ENCODE peak calls at places on chromosome 20, in ten cellular contexts. One of them, this sample, is unnamed.

GRCh38 chr20:44402391-44403193 is 47.1 kb downstream of the HNF4A start:
- DNase-seq in fibroblast of lung: no peak
- DNase-seq in thyroid gland: no peak
- DNase-seq in A673: no peak
- DNase-seq in dorsolateral prefrontal cortex: no peak
- DNase-seq in IMR-90: no peak
- DNase-seq in heart left ventricle: no peak
- DNase-seq in adrenal gland: no peak
- DNase-seq in ascending aorta: no peak
- DNase-seq in transverse colon: peak; percentile 40
- DNase-seq in this sample: no peak

GRCh38 chr20:45011108-45011526 is 44.8 kb downstream of the STK4 start:
- DNase-seq in fibroblast of lung: peak; percentile 79
- DNase-seq in thyroid gland: peak; percentile 38
- DNase-seq in A673: peak; percentile 74
- DNase-seq in dorsolateral prefrontal cortex: no peak
- DNase-seq in IMR-90: peak; percentile 80
- DNase-seq in heart left ventricle: no peak
- DNase-seq in adrenal gland: peak; percentile 76
- DNase-seq in ascending aorta: peak; percentile 71
- DNase-seq in transverse colon: peak; percentile 65
- DNase-seq in this sample: no peak

GRCh38 chr20:9945406-9945805 is 89.4 kb upstream of the ANKEF1 start:
- DNase-seq in fibroblast of lung: peak; percentile 19
- DNase-seq in thyroid gland: no peak
- DNase-seq in A673: peak; percentile 39
- DNase-seq in dorsolateral prefrontal cortex: no peak
- DNase-seq in IMR-90: peak; percentile 2
- DNase-seq in heart left ventricle: no peak
- DNase-seq in adrenal gland: no peak
- DNase-seq in ascending aorta: no peak
- DNase-seq in transverse colon: no peak
- DNase-seq in this sample: no peak

GRCh38 chr20:5002077-5002413 is 735 bp upstream of the SLC23A2 start:
- DNase-seq in fibroblast of lung: no peak
- DNase-seq in thyroid gland: peak; percentile 26
- DNase-seq in A673: no peak
- DNase-seq in dorsolateral prefrontal cortex: no peak
- DNase-seq in IMR-90: no peak
- DNase-seq in heart left ventricle: peak; percentile 33
- DNase-seq in adrenal gland: no peak
- DNase-seq in ascending aorta: no peak
- DNase-seq in transverse colon: no peak
- DNase-seq in this sample: no peak

GRCh38 chr20:54090230-54091119 is 20.1 kb upstream of the BCAS1 start:
- DNase-seq in fibroblast of lung: no peak
- DNase-seq in thyroid gland: no peak
- DNase-seq in A673: no peak
- DNase-seq in dorsolateral prefrontal cortex: no peak
- DNase-seq in IMR-90: no peak
- DNase-seq in heart left ventricle: no peak
- DNase-seq in adrenal gland: no peak
- DNase-seq in ascending aorta: no peak
- DNase-seq in transverse colon: no peak
- DNase-seq in this sample: no peak

GRCh38 chr20:6094038-6094437 is 28.8 kb downstream of the FERMT1 start:
- DNase-seq in fibroblast of lung: no peak
- DNase-seq in thyroid gland: no peak
- DNase-seq in A673: no peak
- DNase-seq in dorsolateral prefrontal cortex: no peak
- DNase-seq in IMR-90: no peak
- DNase-seq in heart left ventricle: no peak
- DNase-seq in adrenal gland: no peak
- DNase-seq in ascending aorta: no peak
- DNase-seq in transverse colon: peak; percentile 35
- DNase-seq in this sample: no peak

GRCh38 chr20:58251348-58251978 is 23.0 kb upstream of the ANKRD60 start:
- DNase-seq in fibroblast of lung: no peak
- DNase-seq in thyroid gland: no peak
- DNase-seq in A673: no peak
- DNase-seq in dorsolateral prefrontal cortex: no peak
- DNase-seq in IMR-90: no peak
- DNase-seq in heart left ventricle: no peak
- DNase-seq in adrenal gland: no peak
- DNase-seq in ascending aorta: no peak
- DNase-seq in transverse colon: no peak
- DNase-seq in this sample: no peak

GRCh38 chr20:19688031-19688806 is 69.8 kb upstream of the RIN2 start:
- DNase-seq in fibroblast of lung: peak; percentile 82
- DNase-seq in thyroid gland: peak; percentile 65
- DNase-seq in A673: peak; percentile 47
- DNase-seq in dorsolateral prefrontal cortex: peak; percentile 63
- DNase-seq in IMR-90: peak; percentile 92
- DNase-seq in heart left ventricle: peak; percentile 88
- DNase-seq in adrenal gland: peak; percentile 83
- DNase-seq in ascending aorta: peak; percentile 89
- DNase-seq in transverse colon: peak; percentile 78
- DNase-seq in this sample: peak; percentile 76

GRCh38 chr20:14687317-14687716 is 349.9 kb upstream of the FLRT3 start:
- DNase-seq in fibroblast of lung: no peak
- DNase-seq in thyroid gland: no peak
- DNase-seq in A673: no peak
- DNase-seq in dorsolateral prefrontal cortex: no peak
- DNase-seq in IMR-90: no peak
- DNase-seq in heart left ventricle: no peak
- DNase-seq in adrenal gland: no peak
- DNase-seq in ascending aorta: no peak
- DNase-seq in transverse colon: no peak
- DNase-seq in this sample: no peak

GRCh38 chr20:52191132-52191435 is 495 bp downstream of the ZFP64 start:
- DNase-seq in fibroblast of lung: peak; percentile 32
- DNase-seq in thyroid gland: no peak
- DNase-seq in A673: no peak
- DNase-seq in dorsolateral prefrontal cortex: peak; percentile 34
- DNase-seq in IMR-90: peak; percentile 7
- DNase-seq in heart left ventricle: peak; percentile 31
- DNase-seq in adrenal gland: no peak
- DNase-seq in ascending aorta: peak; percentile 67
- DNase-seq in transverse colon: no peak
- DNase-seq in this sample: no peak

GRCh38 chr20:32971703-32972161 is 32.5 kb downstream of the SUN5 start:
- DNase-seq in fibroblast of lung: no peak
- DNase-seq in thyroid gland: peak; percentile 32
- DNase-seq in A673: no peak
- DNase-seq in dorsolateral prefrontal cortex: no peak
- DNase-seq in IMR-90: no peak
- DNase-seq in heart left ventricle: no peak
- DNase-seq in adrenal gland: no peak
- DNase-seq in ascending aorta: peak; percentile 51
- DNase-seq in transverse colon: no peak
- DNase-seq in this sample: no peak
- H3K4me3 ChIP-seq in fibroblast of lung: no peak overlapping the region
- H3K4me3 ChIP-seq in thyroid gland: no peak overlapping the region
- H3K4me3 ChIP-seq in A673: no peak overlapping the region
- H3K4me3 ChIP-seq in dorsolateral prefrontal cortex: no peak overlapping the region
- H3K4me3 ChIP-seq in IMR-90: no peak overlapping the region
- H3K4me3 ChIP-seq in heart left ventricle: no peak overlapping the region
- H3K4me3 ChIP-seq in adrenal gland: no peak overlapping the region
- H3K4me3 ChIP-seq in ascending aorta: no peak overlapping the region
- H3K4me3 ChIP-seq in transverse colon: no peak overlapping the region
- H3K4me3 ChIP-seq in this sample: no peak overlapping the region

GRCh38 chr20:15708984-15709598 is 864.2 kb downstream of the KIF16B start:
- DNase-seq in fibroblast of lung: peak; percentile 9
- DNase-seq in thyroid gland: peak; percentile 48
- DNase-seq in A673: peak; percentile 23
- DNase-seq in dorsolateral prefrontal cortex: peak; percentile 45
- DNase-seq in IMR-90: no peak
- DNase-seq in heart left ventricle: no peak
- DNase-seq in adrenal gland: peak; percentile 78
- DNase-seq in ascending aorta: no peak
- DNase-seq in transverse colon: peak; percentile 51
- DNase-seq in this sample: peak; percentile 30
- TF ChIP-seq CTCF in fibroblast of lung: peak; percentile 20
- TF ChIP-seq CTCF in thyroid gland: no peak
- TF ChIP-seq CTCF in A673: peak; percentile 52
- TF ChIP-seq CTCF in dorsolateral prefrontal cortex: peak; percentile 39
- TF ChIP-seq CTCF in IMR-90: peak; percentile 27
- TF ChIP-seq CTCF in heart left ventricle: peak; percentile 57
- TF ChIP-seq CTCF in adrenal gland: peak; percentile 52
- TF ChIP-seq CTCF in ascending aorta: no peak
- TF ChIP-seq CTCF in transverse colon: peak; percentile 43
- TF ChIP-seq CTCF in this sample: peak; percentile 24

DNA sequence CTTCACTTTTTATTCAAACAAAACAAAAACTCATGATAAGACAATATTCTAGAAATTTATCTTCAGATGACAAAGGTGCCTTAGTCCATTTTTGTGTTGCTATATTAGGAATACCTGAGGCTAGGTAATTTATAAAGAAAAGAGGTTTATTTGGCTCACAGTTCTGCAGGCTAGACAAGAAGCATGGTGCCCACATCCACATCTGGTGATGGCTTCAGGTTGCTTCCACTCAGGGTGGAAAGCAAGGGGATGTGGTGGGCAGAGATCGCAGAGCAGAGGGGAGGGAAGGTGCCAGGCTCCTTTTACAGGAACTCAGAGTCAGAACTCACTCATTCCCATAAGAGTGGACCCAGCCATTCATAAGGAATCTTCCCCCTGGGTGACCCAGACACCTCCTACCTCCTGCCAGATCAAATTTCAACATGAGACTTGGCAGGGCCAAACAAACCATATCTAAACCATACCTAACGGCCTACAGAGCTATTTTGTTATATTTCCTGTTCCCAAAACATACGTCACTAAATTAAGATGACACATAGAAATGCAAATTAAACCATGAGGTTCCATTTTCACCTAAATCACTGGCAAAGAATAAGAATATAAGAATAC is 26.4 kb downstream of the ABHD12 start:
- DNase-seq in fibroblast of lung: no peak
- DNase-seq in thyroid gland: no peak
- DNase-seq in A673: no peak
- DNase-seq in dorsolateral prefrontal cortex: no peak
- DNase-seq in IMR-90: peak; percentile 43
- DNase-seq in heart left ventricle: no peak
- DNase-seq in adrenal gland: no peak
- DNase-seq in ascending aorta: no peak
- DNase-seq in transverse colon: no peak
- DNase-seq in this sample: no peak
- H3K27ac ChIP-seq in fibroblast of lung: no peak overlapping the region
- H3K27ac ChIP-seq in thyroid gland: no peak overlapping the region
- H3K27ac ChIP-seq in A673: no peak overlapping the region
- H3K27ac ChIP-seq in dorsolateral prefrontal cortex: no peak overlapping the region
- H3K27ac ChIP-seq in IMR-90: no peak overlapping the region
- H3K27ac ChIP-seq in heart left ventricle: no peak overlapping the region
- H3K27ac ChIP-seq in adrenal gland: no peak overlapping the region
- H3K27ac ChIP-seq in ascending aorta: no peak overlapping the region
- H3K27ac ChIP-seq in transverse colon: no peak overlapping the region
- H3K27ac ChIP-seq in this sample: no peak overlapping the region

GRCh38 chr20:32050851-32051556 is 1.0 kb upstream of the HCK start:
- DNase-seq in fibroblast of lung: no peak
- DNase-seq in thyroid gland: peak; percentile 8
- DNase-seq in A673: no peak
- DNase-seq in dorsolateral prefrontal cortex: no peak
- DNase-seq in IMR-90: no peak
- DNase-seq in heart left ventricle: peak; percentile 67
- DNase-seq in adrenal gland: peak; percentile 53
- DNase-seq in ascending aorta: no peak
- DNase-seq in transverse colon: peak; percentile 44
- DNase-seq in this sample: peak; percentile 68

GRCh38 chr20:32053648-32054047 is 1.6 kb downstream of the HCK start:
- DNase-seq in fibroblast of lung: no peak
- DNase-seq in thyroid gland: no peak
- DNase-seq in A673: no peak
- DNase-seq in dorsolateral prefrontal cortex: no peak
- DNase-seq in IMR-90: no peak
- DNase-seq in heart left ventricle: no peak
- DNase-seq in adrenal gland: no peak
- DNase-seq in ascending aorta: no peak
- DNase-seq in transverse colon: no peak
- DNase-seq in this sample: no peak

GRCh38 chr20:32051720-32052089 is 337 bp upstream of the HCK start:
- DNase-seq in fibroblast of lung: no peak
- DNase-seq in thyroid gland: no peak
- DNase-seq in A673: no peak
- DNase-seq in dorsolateral prefrontal cortex: no peak
- DNase-seq in IMR-90: no peak
- DNase-seq in heart left ventricle: no peak
- DNase-seq in adrenal gland: no peak
- DNase-seq in ascending aorta: no peak
- DNase-seq in transverse colon: no peak
- DNase-seq in this sample: no peak

GRCh38 chr20:32052090-32052791 is at the start of gene HCK:
- DNase-seq in fibroblast of lung: no peak
- DNase-seq in thyroid gland: no peak
- DNase-seq in A673: no peak
- DNase-seq in dorsolateral prefrontal cortex: no peak
- DNase-seq in IMR-90: no peak
- DNase-seq in heart left ventricle: peak; percentile 52
- DNase-seq in adrenal gland: peak; percentile 32
- DNase-seq in ascending aorta: no peak
- DNase-seq in transverse colon: peak; percentile 30
- DNase-seq in this sample: peak; percentile 28

DNA sequence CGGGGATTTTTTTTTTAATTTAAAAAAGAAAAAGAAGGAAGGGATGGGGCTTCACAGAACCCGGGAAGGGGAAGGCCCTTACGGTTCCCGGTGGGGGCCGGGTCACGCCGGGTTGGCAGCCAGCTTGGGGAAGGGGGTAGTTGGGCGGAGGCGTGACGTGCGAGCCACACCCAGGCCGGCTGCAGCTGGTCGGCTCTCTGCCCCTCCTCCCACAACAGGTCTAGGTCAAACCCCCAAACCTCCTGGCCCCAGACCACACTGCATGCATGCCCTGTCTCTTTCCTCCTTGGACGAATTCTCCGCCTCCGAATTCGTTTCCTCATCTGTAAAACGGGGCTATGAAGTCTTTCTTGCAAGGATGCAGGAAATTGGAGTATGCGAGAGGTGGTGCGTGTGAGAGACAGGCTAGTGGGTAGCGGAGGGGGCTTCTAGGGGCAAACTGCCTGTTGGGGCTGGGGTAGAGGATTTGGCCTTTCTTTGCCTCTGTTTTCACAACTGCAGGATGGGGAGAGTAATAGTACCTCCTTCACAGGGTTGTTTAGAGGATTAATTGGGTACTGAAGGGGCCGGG is 835 bp downstream of the HCK start:
- DNase-seq in fibroblast of lung: no peak
- DNase-seq in thyroid gland: peak; percentile 30
- DNase-seq in A673: no peak
- DNase-seq in dorsolateral prefrontal cortex: no peak
- DNase-seq in IMR-90: no peak
- DNase-seq in heart left ventricle: peak; percentile 72
- DNase-seq in adrenal gland: peak; percentile 61
- DNase-seq in ascending aorta: peak; percentile 75
- DNase-seq in transverse colon: peak; percentile 55
- DNase-seq in this sample: peak; percentile 58
- H3K4me3 ChIP-seq in fibroblast of lung: no peak overlapping the region
- H3K4me3 ChIP-seq in thyroid gland: no peak overlapping the region
- H3K4me3 ChIP-seq in A673: no peak overlapping the region
- H3K4me3 ChIP-seq in dorsolateral prefrontal cortex: no peak overlapping the region
- H3K4me3 ChIP-seq in IMR-90: no peak overlapping the region
- H3K4me3 ChIP-seq in heart left ventricle: no peak overlapping the region
- H3K4me3 ChIP-seq in adrenal gland: peak overlapping the region; percentile 38
- H3K4me3 ChIP-seq in ascending aorta: peak overlapping the region; percentile 61
- H3K4me3 ChIP-seq in transverse colon: no peak overlapping the region
- H3K4me3 ChIP-seq in this sample: peak overlapping the region; percentile 48

This sample was measured in psoas muscle.